ENCODE peak calls at places on chromosome 18, in nine cellular contexts. M, X, H, U, D, F, V, K and S are unnamed samples.

GRCh38 chr18:51234117-51235010 is 36.9 kb upstream of the MEX3C start:
- DNase-seq in X (no peak), U (no peak), H (no peak), D (no peak), F (peak), V (no peak), M (no peak), K (peak), S (no peak)

GRCh38 chr18:35106845-35107148 is 65.6 kb downstream of the MAPRE2 start:
- DNase-seq in F (no peak), D (no peak), H (no peak), K (no peak), U (no peak), M (no peak), V (no peak), X (no peak), S (no peak)

GRCh38 chr18:323253-323622 is 55.4 kb upstream of the THOC1 start:
- DNase-seq in M (peak), F (peak), U (no peak), V (no peak), X (peak), K (peak), H (peak), D (no peak), S (peak)

GRCh38 chr18:12308386-12309100 is 502 bp downstream of the TUBB6 start:
- DNase-seq in M (peak), K (peak), F (peak), V (peak), X (peak), D (peak), U (no peak), H (peak), S (peak)

GRCh38 chr18:67285583-67285982 is 230.9 kb downstream of the DSEL start:
- DNase-seq in U (no peak), K (no peak), X (no peak), M (no peak), D (no peak), F (no peak), V (no peak), H (no peak), S (no peak)

GRCh38 chr18:25737710-25738251 is 352.6 kb downstream of the SS18 start:
- DNase-seq in H (peak), V (no peak), X (peak), K (peak), M (peak), U (no peak), F (peak), D (no peak), S (peak)

GRCh38 chr18:36808681-36809080 is 20.1 kb downstream of the TPGS2 start:
- DNase-seq in M (peak), K (peak), F (peak), D (no peak), U (no peak), V (no peak), X (peak), H (no peak), S (no peak)

GRCh38 chr18:48470484-48471180 is 61.4 kb upstream of the ZBTB7C start:
- DNase-seq in V (no peak), H (no peak), X (no peak), U (no peak), K (peak), F (no peak), M (peak), D (no peak), S (peak)

GRCh38 chr18:25187582-25188291 is 164.2 kb downstream of the ZNF521 start:
- DNase-seq in K (no peak), U (no peak), D (no peak), M (no peak), V (no peak), F (no peak), H (no peak), X (no peak), S (no peak)

GRCh38 chr18:35604369-35604768 is 22.8 kb downstream of the GALNT1 start:
- DNase-seq in V (no peak), M (no peak), X (no peak), U (no peak), F (no peak), K (no peak), H (no peak), D (no peak), S (no peak)

GRCh38 chr18:50671376-50671775 is 111.5 kb downstream of the MAPK4 start:
- DNase-seq in V (no peak), F (no peak), U (no peak), M (no peak), H (no peak), K (no peak), D (no peak), X (no peak), S (no peak)

GRCh38 chr18:79634186-79634585 is 45.4 kb upstream of the CTDP1 start:
- DNase-seq in X (no peak), K (no peak), U (no peak), F (no peak), H (no peak), D (no peak), V (no peak), M (no peak), S (no peak)

GRCh38 chr18:11651899-11652298 is 37.2 kb upstream of the GNAL start:
- DNase-seq in F (no peak), V (no peak), D (no peak), X (no peak), H (no peak), K (no peak), U (no peak), M (no peak), S (no peak)

GRCh38 chr18:79900610-79901570 is 50.6 kb downstream of the SLC66A2 start:
- DNase-seq in V (no peak), F (no peak), U (no peak), M (no peak), H (no peak), X (no peak), K (no peak), D (no peak), S (no peak)

GRCh38 chr18:10291568-10291981 is 162.9 kb upstream of the APCDD1 start:
- DNase-seq in V (peak), X (no peak), H (peak), M (peak), D (no peak), U (no peak), F (peak), K (no peak), S (peak)

GRCh38 chr18:78914586-78914935 is 65.1 kb upstream of the SALL3 start:
- DNase-seq in D (no peak), H (no peak), K (no peak), M (no peak), F (no peak), U (no peak), X (no peak), V (no peak), S (no peak)

GRCh38 chr18:70085641-70086040 is 119.8 kb downstream of the RTTN start:
- DNase-seq in M (no peak), K (no peak), V (no peak), U (no peak), D (no peak), H (no peak), X (no peak), F (no peak), S (no peak)
- H3K4me3 ChIP-seq in M (no peak), K (no peak), V (no peak), U (no peak), D (no peak), H (no peak), X (no peak), F (no peak), S (no peak)

GRCh38 chr18:3442894-3443293 is 7.1 kb upstream of the TGIF1 start:
- DNase-seq in F (no peak), M (no peak), U (no peak), V (no peak), H (no peak), X (no peak), D (no peak), K (no peak), S (no peak)

GRCh38 chr18:3447035-3447894 is 2.7 kb upstream of the TGIF1 start:
- DNase-seq in M (peak), X (peak), F (peak), U (no peak), D (no peak), K (peak), H (peak), V (no peak), S (peak)

GRCh38 chr18:3444954-3445353 is 5.0 kb upstream of the TGIF1 start:
- DNase-seq in X (no peak), D (no peak), U (no peak), K (no peak), F (no peak), V (no peak), H (no peak), M (no peak), S (no peak)

GRCh38 chr18:3440340-3440739 is 9.6 kb upstream of the TGIF1 start:
- DNase-seq in K (no peak), F (no peak), D (no peak), V (no peak), H (no peak), U (no peak), M (no peak), X (no peak), S (no peak)

GRCh38 chr18:3441290-3441689 is 8.7 kb upstream of the TGIF1 start:
- DNase-seq in M (peak), D (no peak), V (peak), F (no peak), H (peak), K (peak), U (no peak), X (no peak), S (no peak)
- TF ChIP-seq CTCF in M (peak), D (no peak), V (no peak), F (peak), H (peak), K (peak), U (peak), X (peak), S (peak)

GRCh38 chr18:46332286-46332801 is 228.2 kb downstream of the HAUS1 start:
- DNase-seq in H (no peak), U (no peak), F (no peak), D (no peak), V (no peak), X (no peak), M (no peak), K (no peak), S (no peak)
- H3K4me3 ChIP-seq in H (no peak), U (no peak), F (no peak), D (no peak), V (no peak), X (no peak), M (no peak), K (no peak), S (no peak)

DNA sequence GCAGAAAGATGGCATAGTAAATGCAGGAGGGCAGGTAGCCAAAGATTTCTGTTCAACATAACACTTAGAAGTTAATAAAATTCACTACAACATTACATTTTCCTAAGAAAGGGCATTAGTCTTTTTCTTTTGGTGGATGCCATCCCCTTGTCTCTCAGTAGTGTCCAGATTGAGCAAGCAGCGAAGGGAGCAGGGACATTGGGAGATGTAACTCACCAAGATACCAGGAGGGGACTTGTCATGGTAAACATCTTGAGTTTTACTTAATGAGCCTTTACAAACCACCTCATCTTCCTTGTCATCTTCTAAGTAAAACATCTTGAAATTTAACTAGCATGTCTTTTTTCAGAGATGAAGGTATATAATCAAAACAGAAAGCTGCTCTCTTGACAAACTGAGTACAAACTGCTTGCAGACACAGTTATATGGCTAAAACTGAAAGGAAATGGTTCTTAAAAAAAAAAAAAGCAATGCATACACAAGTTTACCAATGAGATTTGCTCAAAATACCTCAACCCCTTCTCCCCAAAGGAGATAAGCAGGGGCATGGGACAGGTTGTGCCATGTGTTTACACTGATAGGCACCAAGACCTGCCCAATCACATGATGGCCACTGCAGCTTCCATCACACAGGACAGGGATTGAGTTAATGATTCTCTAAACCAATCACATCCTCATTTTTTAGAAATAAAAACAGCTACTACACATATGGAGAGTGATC is 30.3 kb downstream of the LPIN2 start:
- DNase-seq in X (no peak), K (no peak), F (no peak), H (no peak), D (no peak), U (no peak), V (peak), M (no peak), S (no peak)
- TF ChIP-seq CTCF in X (no peak), K (no peak), F (no peak), H (no peak), D (no peak), U (no peak), V (no peak), M (peak), S (no peak)

DNA sequence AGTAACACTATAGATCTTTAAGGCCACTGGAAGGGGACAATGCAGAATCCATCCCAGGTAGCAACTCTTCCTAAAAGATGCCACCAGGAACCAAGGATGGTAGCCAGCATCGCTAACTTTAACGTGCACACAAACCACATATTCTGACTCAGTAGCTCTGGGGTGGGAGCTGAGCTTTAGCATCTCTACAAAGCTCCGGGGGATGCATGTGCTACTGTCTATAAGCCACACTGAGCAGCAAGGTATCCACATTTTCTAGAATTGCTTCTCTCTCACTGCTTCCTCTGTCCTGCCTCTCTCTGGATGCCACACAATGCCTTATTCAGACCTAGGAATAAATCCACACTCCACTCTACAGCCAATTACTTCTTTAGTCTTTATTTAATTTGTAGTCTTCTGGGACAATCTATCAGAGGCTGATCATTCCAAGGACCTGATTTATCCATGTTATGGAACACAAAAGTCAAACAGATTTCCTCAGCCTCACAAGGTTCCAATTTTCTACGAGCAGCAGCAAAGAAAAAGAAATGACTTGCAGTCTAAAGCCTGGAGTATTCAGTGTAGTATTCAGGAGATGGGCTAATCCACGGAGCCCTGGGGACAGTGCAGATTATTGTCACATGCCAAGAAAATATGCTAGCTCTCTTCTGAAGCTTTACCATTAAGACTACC is 4.4 kb downstream of the BCL2 start:
- DNase-seq in H (no peak), M (no peak), X (no peak), V (no peak), U (no peak), D (no peak), K (no peak), F (no peak), S (no peak)
- H3K4me3 ChIP-seq in H (no peak), M (no peak), X (no peak), V (peak), U (peak), D (peak), K (no peak), F (no peak), S (no peak)

DNA sequence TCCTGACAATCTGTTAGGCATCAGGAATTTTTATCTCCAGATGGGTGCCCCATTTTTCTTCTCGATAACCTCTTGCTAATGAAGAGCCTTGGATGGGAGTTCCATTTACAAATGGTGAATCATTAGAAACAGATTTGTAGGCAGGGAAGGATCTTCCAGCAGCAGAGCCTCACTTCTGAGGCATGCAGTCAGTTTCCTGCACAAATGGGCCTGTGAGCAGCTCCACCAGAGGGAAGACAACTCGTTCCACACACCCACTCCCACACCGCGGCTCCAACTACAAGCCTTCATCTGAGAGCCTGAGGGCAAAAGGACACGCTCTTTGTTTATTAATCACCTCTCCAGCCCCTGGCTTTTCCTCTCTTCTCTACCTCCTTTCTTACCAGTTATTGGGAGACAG is 108.5 kb downstream of the CTAGE1 start:
- DNase-seq in D (no peak), U (no peak), X (peak), H (peak), V (no peak), K (peak), F (peak), M (peak), S (peak)
- TF ChIP-seq CTCF in D (no peak), U (no peak), X (no peak), H (no peak), V (no peak), K (no peak), F (no peak), M (peak), S (no peak)

GRCh38 chr18:62505669-62506494 is 16.9 kb upstream of the ZCCHC2 start:
- DNase-seq in U (no peak), X (no peak), M (no peak), K (peak), D (peak), F (no peak), V (no peak), H (peak), S (peak)
- H3K4me3 ChIP-seq in U (peak), X (no peak), M (peak), K (peak), D (peak), F (peak), V (peak), H (peak), S (peak)

GRCh38 chr18:73150199-73150598 is 282.4 kb upstream of the NETO1 start:
- DNase-seq in U (no peak), D (no peak), H (no peak), F (no peak), M (no peak), X (no peak), K (no peak), V (no peak), S (no peak)
- TF ChIP-seq CTCF in U (no peak), D (no peak), H (no peak), F (no peak), M (no peak), X (peak), K (no peak), V (no peak), S (no peak)

GRCh38 chr18:32439802-32440201 is 30.9 kb downstream of the GAREM1 start:
- DNase-seq in U (no peak), K (no peak), H (no peak), X (no peak), V (peak), M (no peak), D (no peak), F (no peak), S (no peak)

GRCh38 chr18:32440478-32440877 is 30.2 kb downstream of the GAREM1 start:
- DNase-seq in D (no peak), K (no peak), U (no peak), F (no peak), V (no peak), H (no peak), X (no peak), M (no peak), S (no peak)

GRCh38 chr18:32443356-32443755 is 27.3 kb downstream of the GAREM1 start:
- DNase-seq in X (no peak), U (no peak), K (no peak), F (peak), H (no peak), D (no peak), M (no peak), V (no peak), S (no peak)

GRCh38 chr18:32442575-32442974 is 28.1 kb downstream of the GAREM1 start:
- DNase-seq in X (no peak), F (no peak), D (no peak), U (no peak), H (no peak), V (no peak), K (no peak), M (no peak), S (no peak)

GRCh38 chr18:32441536-32441935 is 29.1 kb downstream of the GAREM1 start:
- DNase-seq in H (peak), M (no peak), X (peak), D (no peak), F (peak), U (no peak), K (peak), V (no peak), S (peak)
- H3K4me3 ChIP-seq in H (peak), M (no peak), X (peak), D (no peak), F (no peak), U (no peak), K (peak), V (no peak), S (no peak)

GRCh38 chr18:54440292-54440691 is 82.6 kb downstream of the C18orf54 start:
- DNase-seq in F (peak), K (no peak), X (no peak), H (no peak), V (no peak), M (no peak), U (no peak), D (no peak), S (no peak)

GRCh38 chr18:54444309-54444914 is 86.7 kb downstream of the C18orf54 start:
- DNase-seq in D (no peak), U (no peak), F (peak), M (peak), X (peak), V (peak), K (peak), H (peak), S (peak)
- TF ChIP-seq CTCF in D (peak), U (peak), F (peak), M (peak), X (peak), V (peak), K (peak), H (peak), S (peak)